ENCODE peak calls at places on chromosomes 5 and 9, in five cellular contexts. U is K562, T is GM12878, E is HepG2, C is HL-60. P is an unnamed sample.

GRCh38 chr9:117974108-117974507 is 269.9 kb downstream of the TLR4 start:
- DNase-seq in E (no peak), C (no peak), U (no peak), T (no peak), P (no peak)

GRCh38 chr9:80066931-80067330 is 495.2 kb downstream of the TLE4 start:
- DNase-seq in C (no peak), E (no peak), T (no peak), U (no peak), P (peak; percentile 36)

GRCh38 chr9:134971196-134971595 is 53.5 kb upstream of the FCN1 start:
- DNase-seq in U (no peak), T (no peak), C (no peak), E (no peak), P (no peak)

GRCh38 chr5:172778223-172778814 is 7.3 kb upstream of the DUSP1 start:
- DNase-seq in C (no peak), E (peak; percentile 93), T (no peak), U (peak; percentile 47), P (no peak)

GRCh38 chr5:170293273-170293672 is 4.3 kb downstream of the LCP2 start:
- DNase-seq in E (no peak), C (peak; percentile 99), T (peak; percentile 87), U (no peak), P (no peak)

GRCh38 chr9:137670391-137671195 is 51.8 kb downstream of the EHMT1 start:
- DNase-seq in U (peak; percentile 80), C (peak; percentile 58), T (no peak), E (peak; percentile 85), P (no peak)

GRCh38 chr5:38029431-38030065 is 189.7 kb upstream of the GDNF start:
- DNase-seq in T (no peak), U (no peak), E (no peak), C (no peak), P (no peak)

GRCh38 chr5:91189480-91190332 is 193.4 kb downstream of the ARRDC3 start:
- DNase-seq in U (no peak), E (peak; percentile 3), C (no peak), T (no peak), P (no peak)

GRCh38 chr9:113906411-113907110 is 30.5 kb downstream of the ZNF618 start:
- DNase-seq in C (no peak), U (no peak), T (no peak), E (no peak), P (no peak)

GRCh38 chr9:131595771-131596743 is 50.7 kb downstream of the PRRT1B start:
- DNase-seq in C (no peak), T (no peak), U (no peak), E (no peak), P (no peak)

GRCh38 chr5:173315495-173316352 is 12.5 kb downstream of the STC2 start:
- DNase-seq in U (no peak), T (no peak), C (no peak), E (no peak), P (peak; percentile 83)

GRCh38 chr5:96821260-96821916 is 13.6 kb upstream of the ERAP1 start:
- DNase-seq in U (no peak), C (no peak), E (no peak), T (no peak), P (no peak)

GRCh38 chr5:96826071-96826470 is 18.3 kb upstream of the ERAP1 start:
- DNase-seq in C (no peak), U (no peak), T (no peak), E (no peak), P (no peak)

GRCh38 chr5:96825243-96825642 is 17.5 kb upstream of the ERAP1 start:
- DNase-seq in T (no peak), U (no peak), E (no peak), C (no peak), P (no peak)

GRCh38 chr5:96823060-96823459 is 15.3 kb upstream of the ERAP1 start:
- DNase-seq in T (no peak), U (no peak), C (no peak), E (no peak), P (no peak)

DNA sequence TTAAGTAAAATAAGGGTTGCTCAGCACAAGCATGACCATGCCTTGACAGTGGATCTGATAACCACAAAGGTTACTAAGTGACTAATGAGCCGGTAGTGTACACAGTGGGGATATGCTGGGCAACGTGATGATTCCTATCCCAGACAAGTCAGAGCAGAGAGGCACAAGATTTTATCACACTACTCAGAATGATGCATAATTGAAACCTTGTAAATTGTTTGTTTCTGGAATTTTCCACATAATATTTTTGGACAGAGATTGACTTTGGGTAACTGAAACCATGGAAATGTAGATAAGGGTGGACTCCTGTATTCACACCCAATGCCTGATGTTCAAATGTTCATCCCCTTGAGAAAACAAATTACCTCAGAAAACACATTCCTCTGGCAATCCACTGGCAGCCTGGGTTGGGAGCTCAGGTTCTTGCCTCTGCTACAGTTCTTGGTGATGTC is 16.2 kb upstream of the ERAP1 start:
- DNase-seq in U (no peak), C (no peak), T (no peak), E (peak; percentile 25), P (peak; percentile 51)
- TF ChIP-seq GABPA in U (no peak), C (no peak), T (no peak), E (no peak), P (no peak)

GRCh38 chr9:33795281-33795680 is at the start of gene PRSS3:
- DNase-seq in E (no peak), C (no peak), U (no peak), T (no peak), P (no peak)

GRCh38 chr9:33797837-33798236 is 2.5 kb downstream of the PRSS3 start:
- DNase-seq in U (no peak), T (no peak), E (no peak), C (no peak), P (no peak)

GRCh38 chr9:33798545-33798944 is 3.2 kb downstream of the PRSS3 start:
- DNase-seq in E (no peak), C (no peak), T (no peak), U (no peak), P (no peak)

GRCh38 chr9:33794560-33794959 is 801 bp upstream of the PRSS3 start:
- DNase-seq in E (no peak), T (no peak), C (no peak), U (no peak), P (no peak)

GRCh38 chr9:33795819-33796218 is 458 bp downstream of the PRSS3 start:
- DNase-seq in E (no peak), T (no peak), U (no peak), C (no peak), P (no peak)
- TF ChIP-seq REST in E (no peak), T (no peak), U (no peak), C (no peak), P (no peak)

DNA sequence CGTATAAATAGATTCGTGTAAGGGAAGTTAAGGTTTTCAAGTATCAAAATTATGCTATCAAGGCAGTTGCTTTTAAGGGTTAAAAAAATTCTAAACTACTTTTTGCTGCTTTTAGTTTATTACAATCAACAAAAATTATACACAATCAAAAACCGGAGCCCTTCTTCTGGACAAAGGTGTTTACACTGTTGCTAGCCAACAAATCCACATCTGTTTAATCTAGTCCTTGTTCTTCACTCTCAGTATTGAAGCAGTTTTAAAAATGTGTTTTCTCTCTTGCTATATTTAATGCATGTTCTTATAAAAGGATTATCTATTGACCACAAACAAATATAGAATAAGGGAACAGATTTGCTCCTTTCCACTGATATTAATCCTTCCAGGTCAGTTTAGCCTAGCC is 2.5 kb downstream of the FEM1C start:
- DNase-seq in C (no peak), E (peak; percentile 6), U (no peak), T (no peak), P (no peak)
- TF ChIP-seq GABPA in C (no peak), E (no peak), U (no peak), T (no peak), P (no peak)

GRCh38 chr5:124310453-124310852 is 436.0 kb downstream of the ZNF608 start:
- DNase-seq in U (no peak), C (no peak), E (no peak), T (no peak), P (no peak)
- TF ChIP-seq REST in U (no peak), C (no peak), E (no peak), T (no peak), P (no peak)

GRCh38 chr9:94697972-94698581 is 28.4 kb upstream of the AOPEP start:
- DNase-seq in E (peak; percentile 70), T (no peak), C (no peak), U (no peak), P (no peak)
- TF ChIP-seq GABPA in E (no peak), T (no peak), C (no peak), U (no peak), P (no peak)